ENCODE peak calls at places on chromosome 15, in eight cellular contexts. A is transverse colon, C is NCI-H2107, Q is A172, H is EH, V is bronchial epithelial cell, D is AG10803, M is non-pigmented ciliary epithelial cell. L is an unnamed sample.

GRCh38 chr15:31241888-31242287 is 84.7 kb upstream of the KLF13 start:
- DNase-seq in A (no peak), C (no peak), Q (no peak), H (no peak), V (no peak), D (no peak), M (no peak), L (no peak)

GRCh38 chr15:76151599-76151974 is 91.8 kb downstream of the TMEM266 start:
- DNase-seq in A (no peak), C (no peak), Q (no peak), H (no peak), V (no peak), D (no peak), M (no peak), L (no peak)

GRCh38 chr15:64521726-64522164 is 61.4 kb downstream of the ZNF609 start:
- DNase-seq in A (no peak), C (no peak), Q (peak), H (peak), V (peak), D (peak), M (no peak), L (peak)

GRCh38 chr15:75836953-75837321 is 6.3 kb upstream of the UBE2Q2 start:
- DNase-seq in A (no peak), C (no peak), Q (peak), H (peak), V (peak), D (peak), M (peak), L (peak)

GRCh38 chr15:29029651-29030195 is 143.9 kb downstream of the APBA2 start:
- DNase-seq in A (no peak), C (no peak), Q (no peak), H (no peak), V (no peak), D (no peak), M (no peak), L (no peak)

GRCh38 chr15:58292761-58293175 is 139.0 kb upstream of the LIPC start:
- DNase-seq in A (no peak), C (no peak), Q (no peak), H (peak), V (no peak), D (no peak), M (no peak), L (no peak)

GRCh38 chr15:25173241-25174028 is 218.6 kb downstream of the SNRPN start:
- DNase-seq in A (no peak), C (no peak), Q (no peak), H (no peak), V (no peak), D (no peak), M (no peak), L (no peak)

GRCh38 chr15:44298878-44299277 is 10.4 kb downstream of the GOLM2 start:
- DNase-seq in A (no peak), C (no peak), Q (no peak), H (peak), V (peak), D (no peak), M (no peak), L (peak)

GRCh38 chr15:88918738-88919137 is 5.6 kb upstream of the MFGE8 start:
- DNase-seq in A (peak), C (no peak), Q (peak), H (peak), V (peak), D (peak), M (peak), L (peak)